ENCODE peak calls at places on chromosomes 2 and 18, in six cellular contexts. One of them, this sample, is unnamed.

GRCh38 chr2:203913947-203914346 is 22.6 kb upstream of the ICOS start:
- DNase-seq in HT1080: no peak
- DNase-seq in psoas muscle: no peak
- DNase-seq in NCI-H1105: no peak
- DNase-seq in NCI-H1092 treated with DMSO at 0.1 percent for 48 hours: no peak
- DNase-seq in thoracic aorta: no peak
- DNase-seq in this sample: no peak

GRCh38 chr18:35045121-35045520 is 3.9 kb downstream of the MAPRE2 start:
- DNase-seq in HT1080: no peak
- DNase-seq in psoas muscle: no peak
- DNase-seq in NCI-H1105: peak; percentile 57
- DNase-seq in NCI-H1092 treated with DMSO at 0.1 percent for 48 hours: peak; percentile 30
- DNase-seq in thoracic aorta: no peak
- DNase-seq in this sample: no peak

GRCh38 chr2:38665854-38666577 is at the start of gene GALM:
- DNase-seq in HT1080: no peak
- DNase-seq in psoas muscle: peak; percentile 76
- DNase-seq in NCI-H1105: no peak
- DNase-seq in NCI-H1092 treated with DMSO at 0.1 percent for 48 hours: no peak
- DNase-seq in thoracic aorta: peak; percentile 43
- DNase-seq in this sample: peak; percentile 84

GRCh38 chr2:85420743-85421705 is 2.5 kb downstream of the SH2D6 start:
- DNase-seq in HT1080: peak; percentile 74
- DNase-seq in psoas muscle: peak; percentile 90
- DNase-seq in NCI-H1105: peak; percentile 68
- DNase-seq in NCI-H1092 treated with DMSO at 0.1 percent for 48 hours: peak; percentile 75
- DNase-seq in thoracic aorta: peak; percentile 78
- DNase-seq in this sample: peak; percentile 81

GRCh38 chr18:31581498-31582197 is 10.0 kb upstream of the TTR start:
- DNase-seq in HT1080: peak; percentile 67
- DNase-seq in psoas muscle: no peak
- DNase-seq in NCI-H1105: no peak
- DNase-seq in NCI-H1092 treated with DMSO at 0.1 percent for 48 hours: no peak
- DNase-seq in thoracic aorta: no peak
- DNase-seq in this sample: no peak

GRCh38 chr18:32049393-32050161 is 31.0 kb downstream of the RNF125 start:
- DNase-seq in HT1080: no peak
- DNase-seq in psoas muscle: peak; percentile 37
- DNase-seq in NCI-H1105: no peak
- DNase-seq in NCI-H1092 treated with DMSO at 0.1 percent for 48 hours: no peak
- DNase-seq in thoracic aorta: no peak
- DNase-seq in this sample: peak; percentile 38

GRCh38 chr2:106057206-106057605 is 136.9 kb downstream of the UXS1 start:
- DNase-seq in HT1080: peak; percentile 48
- DNase-seq in psoas muscle: no peak
- DNase-seq in NCI-H1105: no peak
- DNase-seq in NCI-H1092 treated with DMSO at 0.1 percent for 48 hours: no peak
- DNase-seq in thoracic aorta: no peak
- DNase-seq in this sample: no peak

GRCh38 chr2:197158138-197158537 is 152.4 kb downstream of the ANKRD44 start:
- DNase-seq in HT1080: no peak
- DNase-seq in psoas muscle: no peak
- DNase-seq in NCI-H1105: no peak
- DNase-seq in NCI-H1092 treated with DMSO at 0.1 percent for 48 hours: no peak
- DNase-seq in thoracic aorta: no peak
- DNase-seq in this sample: no peak

GRCh38 chr2:20146401-20146800 is 78.5 kb downstream of the SDC1 start:
- DNase-seq in HT1080: no peak
- DNase-seq in psoas muscle: no peak
- DNase-seq in NCI-H1105: no peak
- DNase-seq in NCI-H1092 treated with DMSO at 0.1 percent for 48 hours: no peak
- DNase-seq in thoracic aorta: no peak
- DNase-seq in this sample: no peak

GRCh38 chr2:196924051-196924450 is 2.5 kb downstream of the PGAP1 start:
- DNase-seq in HT1080: no peak
- DNase-seq in psoas muscle: no peak
- DNase-seq in NCI-H1105: no peak
- DNase-seq in NCI-H1092 treated with DMSO at 0.1 percent for 48 hours: no peak
- DNase-seq in thoracic aorta: no peak
- DNase-seq in this sample: no peak